ENCODE peak calls at places on chromosomes 11 and 22, in six cellular contexts. N is adrenal gland, L is body of pancreas, P is gastrocnemius medialis, U is A549, Z is IMR-90. C is an unnamed sample.
A peak's percentile ranks its signal among the peaks of the same experiment; 100 is the strongest.

GRCh38 chr11:130585545-130585944 is 137.1 kb downstream of the ADAMTS15 start:
- DNase-seq in N (no peak), Z (no peak), L (no peak), P (no peak), U (peak; percentile 58), C (no peak)

GRCh38 chr11:114060402-114061052 is 1.0 kb downstream of the ZBTB16 start:
- DNase-seq in Z (no peak), N (peak; percentile 44), L (no peak), P (peak; percentile 29), U (no peak), C (no peak)

GRCh38 chr22:46649176-46650077 is 29.2 kb downstream of the GRAMD4 start:
- DNase-seq in L (peak; percentile 37), U (peak; percentile 93), P (peak; percentile 66), N (peak; percentile 94), Z (peak; percentile 71), C (no peak)

GRCh38 chr11:16154715-16155396 is 201.5 kb downstream of the SOX6 start:
- DNase-seq in Z (no peak), L (peak; percentile 74), P (no peak), N (no peak), U (peak; percentile 79), C (no peak)

GRCh38 chr22:38949889-38950405 is 7.5 kb upstream of the APOBEC3A start:
- DNase-seq in Z (no peak), P (no peak), L (no peak), N (no peak), U (no peak), C (no peak)

GRCh38 chr11:2582958-2583604 is 116.7 kb downstream of the KCNQ1OT1 start:
- DNase-seq in Z (no peak), P (no peak), U (no peak), N (peak; percentile 2), L (no peak), C (no peak)

GRCh38 chr11:44258839-44259420 is 51.0 kb downstream of the ALX4 start:
- DNase-seq in N (no peak), P (no peak), U (no peak), L (no peak), Z (no peak), C (no peak)

GRCh38 chr22:32562916-32563315 is 88.3 kb downstream of the FBXO7 start:
- DNase-seq in U (no peak), L (no peak), Z (no peak), P (no peak), N (no peak), C (no peak)

GRCh38 chr11:67354314-67355022 is 1.1 kb upstream of the POLD4 start:
- DNase-seq in P (peak; percentile 71), Z (peak; percentile 98), L (peak; percentile 86), U (peak; percentile 98), N (peak; percentile 90), C (no peak)

DNA sequence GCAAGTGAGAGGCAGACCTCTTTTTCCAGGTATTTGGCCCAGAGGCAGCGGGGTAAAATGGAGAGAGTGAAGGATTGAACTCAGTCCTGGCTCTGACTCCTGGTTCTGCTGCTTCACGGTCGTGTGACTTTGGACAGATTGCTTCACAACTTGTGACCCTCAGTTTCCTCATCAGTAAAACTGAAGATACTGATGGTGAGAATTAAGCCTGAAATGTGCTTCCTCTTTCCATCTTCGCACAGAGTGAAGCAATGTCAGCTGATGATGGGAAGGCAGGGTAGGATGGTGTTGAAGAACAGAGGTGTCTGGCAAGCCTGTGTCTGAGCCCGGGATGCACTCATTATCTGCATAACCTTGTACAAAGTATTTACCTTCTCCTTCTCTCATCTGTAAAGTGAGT is 59.0 kb downstream of the UBASH3B start:
- DNase-seq in U (no peak), L (peak; percentile 53), N (peak; percentile 37), Z (no peak), P (no peak), C (no peak)
- TF ChIP-seq POLR2A in U (no peak), L (no peak), N (no peak), Z (no peak), P (no peak), C (no peak)

DNA sequence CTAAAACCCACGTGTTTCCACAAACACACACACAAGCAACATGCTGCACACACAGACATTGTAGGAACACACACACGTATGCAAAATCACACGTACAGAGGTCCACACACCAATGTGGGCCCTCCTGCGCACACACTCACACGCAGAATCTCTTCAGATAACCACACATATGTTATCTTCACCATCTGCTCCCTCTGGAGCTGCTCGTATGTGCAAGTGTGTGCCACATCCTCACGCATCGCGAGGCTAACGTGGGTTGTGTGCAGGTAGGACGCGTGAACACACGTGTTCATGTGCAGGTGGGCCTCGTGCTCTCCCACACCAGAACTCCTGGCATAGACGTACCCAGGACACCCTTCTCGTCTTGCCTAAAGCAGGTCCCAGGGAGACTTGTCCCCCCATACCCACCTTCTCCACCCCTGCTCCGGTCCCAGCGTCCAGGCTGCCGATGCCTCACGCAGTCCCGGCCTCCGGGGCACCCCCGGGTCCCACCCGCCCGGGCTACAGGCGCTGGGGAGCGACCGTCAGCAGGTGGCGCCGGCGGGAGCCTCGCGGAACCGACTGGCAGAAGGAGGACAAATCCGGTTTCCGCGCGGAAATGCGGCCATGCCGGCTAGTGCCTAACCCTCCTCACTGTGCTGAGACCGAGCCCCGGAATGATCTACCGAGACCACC is 10.3 kb upstream of the IGSF9B start:
- DNase-seq in P (no peak), L (peak; percentile 46), Z (no peak), U (peak; percentile 22), N (peak; percentile 26), C (no peak)
- TF ChIP-seq CTCF in P (no peak), L (peak; percentile 15), Z (peak; percentile 23), U (no peak), N (no peak), C (peak; percentile 57)

DNA sequence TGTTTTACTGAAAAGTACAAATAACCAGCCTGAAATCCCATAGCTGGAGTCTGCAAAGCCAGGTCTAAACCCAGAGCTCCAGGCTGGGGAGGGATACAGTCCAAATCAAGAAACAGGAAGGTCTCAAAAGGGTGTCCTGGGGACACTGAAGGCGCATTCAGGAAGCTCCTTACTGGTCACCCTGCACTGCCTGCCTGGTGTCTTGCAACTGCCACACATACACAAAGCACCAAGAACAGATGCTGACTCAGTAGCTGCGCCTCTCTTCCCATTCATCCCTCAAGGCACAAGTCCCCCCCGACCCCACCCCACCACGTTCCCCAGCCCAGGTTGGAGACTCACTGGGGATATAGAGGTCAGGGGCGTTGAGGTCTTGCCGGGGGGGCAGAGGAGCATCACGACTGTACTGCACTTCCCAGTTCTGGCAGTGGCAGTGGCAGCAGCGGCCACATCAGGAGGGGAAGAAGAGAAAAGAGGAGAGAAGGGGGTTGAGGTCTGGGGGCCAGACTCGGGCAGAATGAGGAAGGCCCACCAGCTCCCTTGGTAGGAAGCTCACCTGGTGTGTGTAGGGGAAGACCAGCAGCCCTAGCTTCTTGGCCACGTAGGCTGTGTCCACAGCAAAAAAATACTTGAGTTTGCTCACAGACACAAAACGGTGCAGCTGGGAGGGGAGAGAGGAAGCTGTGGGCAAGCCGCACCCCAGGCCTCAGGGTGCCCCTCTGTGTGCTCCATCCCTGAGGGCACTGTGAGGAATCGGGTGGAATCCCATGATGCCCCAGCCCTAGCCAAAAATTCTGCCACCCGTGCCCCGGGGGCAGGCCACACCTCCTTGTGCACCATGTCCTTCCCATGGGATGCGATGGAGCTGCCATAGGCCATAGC is 1.4 kb downstream of the YIF1A start:
- DNase-seq in N (no peak), L (no peak), P (no peak), Z (no peak), U (no peak), C (no peak)
- H3K4me3 ChIP-seq in N (no peak overlapping the region), L (no peak overlapping the region), P (peak overlapping the region; percentile 80), Z (peak overlapping the region; percentile 69), U (peak overlapping the region; percentile 86), C (peak overlapping the region; percentile 67)

DNA sequence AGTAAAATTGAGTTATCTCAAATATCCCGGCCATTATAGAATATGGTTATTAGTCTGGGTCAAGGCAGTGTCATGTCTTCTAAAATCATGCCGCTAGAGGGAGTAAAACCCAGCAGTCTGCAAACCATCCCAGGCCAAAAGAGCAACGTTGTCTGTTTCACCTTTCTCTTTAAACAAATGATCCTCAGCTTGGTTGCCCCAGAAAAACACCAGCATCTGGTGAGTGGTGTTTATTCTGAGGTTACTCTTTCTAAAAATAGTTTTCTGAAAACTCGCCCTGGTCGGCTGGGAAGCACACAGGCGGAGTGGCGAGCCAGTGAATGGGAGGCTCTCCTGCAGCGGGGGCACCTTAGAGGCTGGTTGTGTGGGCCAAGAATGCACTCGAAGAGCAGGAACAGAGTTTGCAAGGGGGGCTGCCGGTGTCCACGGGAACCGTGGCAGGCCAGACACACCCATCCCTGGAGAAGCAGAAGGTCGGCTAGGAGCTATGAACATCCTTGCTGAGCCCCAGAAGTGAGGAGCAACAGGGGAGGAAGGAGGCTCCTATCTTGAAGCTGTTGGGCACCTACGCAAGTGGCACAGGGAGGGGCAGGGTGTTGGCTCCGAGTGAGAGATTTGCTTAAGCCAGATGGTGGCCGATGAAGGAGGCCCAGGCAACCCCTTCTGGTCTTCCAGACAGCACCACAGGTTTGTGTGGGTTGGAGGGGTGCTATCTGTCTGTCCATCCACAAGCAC is 297.1 kb downstream of the ETS1 start:
- DNase-seq in Z (peak; percentile 95), U (peak; percentile 59), L (peak; percentile 75), P (peak; percentile 35), N (peak; percentile 71), C (no peak)
- TF ChIP-seq POLR2A in Z (peak; percentile 46), U (no peak), L (no peak), P (no peak), N (no peak), C (no peak)

GRCh38 chr11:116532066-116532465 is 240.7 kb downstream of the BUD13 start:
- DNase-seq in Z (no peak), U (no peak), N (no peak), L (no peak), P (no peak), C (no peak)

GRCh38 chr11:116530705-116531104 is 242.1 kb downstream of the BUD13 start:
- DNase-seq in P (no peak), L (no peak), Z (no peak), N (no peak), U (no peak), C (no peak)

GRCh38 chr11:116534270-116534975 is 238.4 kb downstream of the BUD13 start:
- DNase-seq in U (no peak), N (no peak), Z (no peak), P (no peak), L (no peak), C (no peak)

GRCh38 chr11:116535120-116535519 is 237.7 kb downstream of the BUD13 start:
- DNase-seq in P (no peak), L (no peak), N (no peak), U (no peak), Z (no peak), C (no peak)

DNA sequence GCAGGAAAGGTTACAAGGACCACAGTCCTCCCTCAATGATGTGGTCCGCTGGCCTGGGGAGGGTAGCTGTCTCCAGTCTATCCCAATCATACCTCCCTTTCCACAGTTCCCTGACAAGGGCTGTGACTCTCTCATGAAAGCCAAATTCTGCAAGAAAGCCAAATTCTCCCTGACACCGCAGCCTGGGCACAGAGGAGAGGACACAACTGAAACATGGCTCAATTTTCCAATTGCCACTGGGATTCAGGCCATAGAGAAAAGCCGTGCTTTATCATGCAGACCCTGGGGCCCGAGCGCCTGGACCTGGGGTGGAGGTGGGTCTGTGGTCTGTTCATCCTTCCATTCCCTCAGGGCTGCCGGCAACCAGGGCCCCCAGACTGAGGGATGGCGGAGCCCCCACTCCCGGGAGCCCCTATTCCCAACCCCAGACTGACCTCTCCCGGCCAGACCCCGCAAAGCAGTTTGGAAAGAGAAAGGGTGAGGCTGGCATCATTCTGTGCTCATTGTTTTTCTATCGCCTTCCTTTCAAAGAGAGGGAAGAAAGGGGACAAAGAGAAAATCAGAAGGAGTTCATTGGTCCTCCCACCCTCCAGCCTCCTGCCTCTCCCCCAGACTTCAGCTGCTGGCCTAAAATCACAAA is 239.5 kb downstream of the BUD13 start:
- DNase-seq in U (no peak), L (no peak), Z (no peak), N (no peak), P (no peak), C (no peak)
- TF ChIP-seq CTCF in U (no peak), L (no peak), Z (no peak), N (no peak), P (no peak), C (no peak)

C was measured in esophagus muscularis mucosa.